ENCODE peak calls at places on chromosome 6, in six cellular contexts. G is effector memory CD8-positive, alpha-beta T cell; U is activated CD4-positive, alpha-beta memory T cell treated with anti-CD3 and anti-CD28 coated beads, Interleukin-2, amount 10 ng/mL, durations not matched to agents 7 days and 5 days; H is progenitor cell of endocrine pancreas; J is fibroblast of the aortic adventitia; S is activated effector memory CD4-positive, alpha-beta T cell treated with anti-CD3 and anti-CD28 coated beads, Interleukin-2, amount 50 U/mL, for 16 hours. Y is an unnamed sample.

GRCh38 chr6:298233-299049 is 6.2 kb downstream of the DUSP22 start:
- DNase-seq in G (no peak), U (no peak), H (no peak), J (no peak), S (no peak), Y (no peak)

GRCh38 chr6:73873081-73873480 is 177.1 kb downstream of the CD109 start:
- DNase-seq in G (no peak), U (no peak), H (no peak), J (no peak), S (no peak), Y (no peak)

GRCh38 chr6:170174124-170174770 is 116.6 kb downstream of the DLL1 start:
- DNase-seq in G (no peak), U (no peak), H (no peak), J (no peak), S (no peak), Y (no peak)

GRCh38 chr6:129853996-129854711 is 7.0 kb downstream of the TMEM244 start:
- DNase-seq in G (no peak), U (no peak), H (no peak), J (peak; percentile 33), S (no peak), Y (no peak)

GRCh38 chr6:27247133-27247836 is at the start of gene PRSS16:
- DNase-seq in G (no peak), U (no peak), H (no peak), J (no peak), S (no peak), Y (no peak)

GRCh38 chr6:105484238-105485161 is 81.6 kb upstream of the PREP start:
- DNase-seq in G (no peak), U (peak; percentile 23), H (no peak), J (peak; percentile 73), S (no peak), Y (no peak)

GRCh38 chr6:98847767-98848538 is 13.6 kb downstream of the POU3F2 start:
- DNase-seq in G (no peak), U (no peak), H (no peak), J (no peak), S (no peak), Y (peak; percentile 39)

GRCh38 chr6:128280066-128280465 is 240.3 kb downstream of the PTPRK start:
- DNase-seq in G (no peak), U (no peak), H (no peak), J (no peak), S (no peak), Y (no peak)

GRCh38 chr6:21935561-21936028 is 342.0 kb downstream of the SOX4 start:
- DNase-seq in G (no peak), U (peak; percentile 17), H (no peak), J (peak; percentile 73), S (no peak), Y (no peak)

GRCh38 chr6:14476793-14477531 is 359.4 kb downstream of the CD83 start:
- DNase-seq in G (no peak), U (no peak), H (no peak), J (peak; percentile 97), S (no peak), Y (no peak)

GRCh38 chr6:158627940-158628211 is 16.7 kb downstream of the DYNLT1 start:
- DNase-seq in G (no peak), U (no peak), H (no peak), J (no peak), S (no peak), Y (no peak)

GRCh38 chr6:53483423-53484353 is 61.2 kb downstream of the GCLC start:
- DNase-seq in G (no peak), U (peak; percentile 47), H (no peak), J (no peak), S (no peak), Y (no peak)